ENCODE peak calls at places on chromosome 18, in six cellular contexts. One of them, this sample, is unnamed. For H3K27me3, the result is how much of the 10 kb centered on the place peaks cover.

GRCh38 chr18:35971661-35972196 is 750 bp upstream of the RMP24 start:
- DNase-seq in ovary: no peak
- DNase-seq in heart right ventricle: no peak
- DNase-seq in IMR-90: no peak
- DNase-seq in testis: peak
- DNase-seq in Karpas-422: no peak
- DNase-seq in this sample: no peak

GRCh38 chr18:5197032-5197434 is at the start of gene AKAIN1:
- DNase-seq in ovary: peak
- DNase-seq in heart right ventricle: peak
- DNase-seq in IMR-90: peak
- DNase-seq in testis: peak
- DNase-seq in Karpas-422: no peak
- DNase-seq in this sample: peak

GRCh38 chr18:46310258-46310657 is 206.1 kb downstream of the HAUS1 start:
- DNase-seq in ovary: no peak
- DNase-seq in heart right ventricle: no peak
- DNase-seq in IMR-90: no peak
- DNase-seq in testis: no peak
- DNase-seq in Karpas-422: no peak
- DNase-seq in this sample: no peak

GRCh38 chr18:33751613-33752221 is 173.7 kb downstream of the ASXL3 start:
- DNase-seq in ovary: no peak
- DNase-seq in heart right ventricle: no peak
- DNase-seq in IMR-90: peak
- DNase-seq in testis: no peak
- DNase-seq in Karpas-422: peak
- DNase-seq in this sample: no peak

GRCh38 chr18:63141777-63142176 is 177.8 kb downstream of the BCL2 start:
- DNase-seq in ovary: no peak
- DNase-seq in heart right ventricle: no peak
- DNase-seq in IMR-90: no peak
- DNase-seq in testis: no peak
- DNase-seq in Karpas-422: peak
- DNase-seq in this sample: no peak

GRCh38 chr18:61953641-61954040 is 60.8 kb upstream of the RNF152 start:
- DNase-seq in ovary: no peak
- DNase-seq in heart right ventricle: no peak
- DNase-seq in IMR-90: no peak
- DNase-seq in testis: no peak
- DNase-seq in Karpas-422: no peak
- DNase-seq in this sample: no peak

GRCh38 chr18:48913201-48913600 is 37.6 kb downstream of the SMAD7 start:
- DNase-seq in ovary: no peak
- DNase-seq in heart right ventricle: no peak
- DNase-seq in IMR-90: no peak
- DNase-seq in testis: no peak
- DNase-seq in Karpas-422: peak
- DNase-seq in this sample: peak

GRCh38 chr18:12679183-12679786 is 21.4 kb upstream of the SPIRE1 start:
- DNase-seq in ovary: peak
- DNase-seq in heart right ventricle: peak
- DNase-seq in IMR-90: peak
- DNase-seq in testis: peak
- DNase-seq in Karpas-422: no peak
- DNase-seq in this sample: peak

GRCh38 chr18:55153346-55153745 is 194.1 kb upstream of the CCDC68 start:
- DNase-seq in ovary: no peak
- DNase-seq in heart right ventricle: no peak
- DNase-seq in IMR-90: no peak
- DNase-seq in testis: no peak
- DNase-seq in Karpas-422: no peak
- DNase-seq in this sample: no peak

GRCh38 chr18:43589611-43590151 is 312.4 kb upstream of the SYT4 start:
- DNase-seq in ovary: no peak
- DNase-seq in heart right ventricle: no peak
- DNase-seq in IMR-90: no peak
- DNase-seq in testis: no peak
- DNase-seq in Karpas-422: no peak
- DNase-seq in this sample: no peak

GRCh38 chr18:63438181-63438580 is 15.9 kb upstream of the VPS4B start:
- DNase-seq in ovary: no peak
- DNase-seq in heart right ventricle: no peak
- DNase-seq in IMR-90: no peak
- DNase-seq in testis: no peak
- DNase-seq in Karpas-422: no peak
- DNase-seq in this sample: no peak

GRCh38 chr18:29892960-29893558 is 1149.5 kb downstream of the DSC3 start:
- DNase-seq in ovary: no peak
- DNase-seq in heart right ventricle: no peak
- DNase-seq in IMR-90: no peak
- DNase-seq in testis: no peak
- DNase-seq in Karpas-422: peak
- DNase-seq in this sample: no peak

GRCh38 chr18:42781298-42781815 is 334.1 kb downstream of the RIT2 start:
- DNase-seq in ovary: no peak
- DNase-seq in heart right ventricle: no peak
- DNase-seq in IMR-90: no peak
- DNase-seq in testis: no peak
- DNase-seq in Karpas-422: no peak
- DNase-seq in this sample: no peak

GRCh38 chr18:24657461-24657860 is 197.0 kb downstream of the HRH4 start:
- DNase-seq in ovary: no peak
- DNase-seq in heart right ventricle: peak
- DNase-seq in IMR-90: no peak
- DNase-seq in testis: no peak
- DNase-seq in Karpas-422: no peak
- DNase-seq in this sample: no peak

GRCh38 chr18:38966846-38967245 is 1401.2 kb upstream of the CELF4 start:
- DNase-seq in ovary: no peak
- DNase-seq in heart right ventricle: no peak
- DNase-seq in IMR-90: no peak
- DNase-seq in testis: no peak
- DNase-seq in Karpas-422: no peak
- DNase-seq in this sample: no peak

GRCh38 chr18:74378179-74378682 is 62.6 kb downstream of the C18orf63 start:
- DNase-seq in ovary: no peak
- DNase-seq in heart right ventricle: no peak
- DNase-seq in IMR-90: no peak
- DNase-seq in testis: no peak
- DNase-seq in Karpas-422: no peak
- DNase-seq in this sample: no peak

GRCh38 chr18:73043231-73044000 is 175.6 kb upstream of the NETO1 start:
- DNase-seq in ovary: no peak
- DNase-seq in heart right ventricle: no peak
- DNase-seq in IMR-90: no peak
- DNase-seq in testis: no peak
- DNase-seq in Karpas-422: no peak
- DNase-seq in this sample: no peak

GRCh38 chr18:51659781-51660180 is 462.3 kb upstream of the MEX3C start:
- DNase-seq in ovary: no peak
- DNase-seq in heart right ventricle: no peak
- DNase-seq in IMR-90: no peak
- DNase-seq in testis: no peak
- DNase-seq in Karpas-422: no peak
- DNase-seq in this sample: no peak

GRCh38 chr18:47457614-47458013 is 206.2 kb upstream of the SKOR2 start:
- DNase-seq in ovary: no peak
- DNase-seq in heart right ventricle: no peak
- DNase-seq in IMR-90: no peak
- DNase-seq in testis: no peak
- DNase-seq in Karpas-422: no peak
- DNase-seq in this sample: no peak

GRCh38 chr18:53380063-53380639 is 844.3 kb downstream of the MBD2 start:
- DNase-seq in ovary: no peak
- DNase-seq in heart right ventricle: no peak
- DNase-seq in IMR-90: peak
- DNase-seq in testis: no peak
- DNase-seq in Karpas-422: peak
- DNase-seq in this sample: no peak

GRCh38 chr18:74790451-74790850 is 192.8 kb downstream of the ZNF407 start:
- DNase-seq in ovary: no peak
- DNase-seq in heart right ventricle: no peak
- DNase-seq in IMR-90: no peak
- DNase-seq in testis: no peak
- DNase-seq in Karpas-422: no peak
- DNase-seq in this sample: no peak

GRCh38 chr18:42113529-42114191 is 158.6 kb downstream of the PIK3C3 start:
- DNase-seq in ovary: no peak
- DNase-seq in heart right ventricle: no peak
- DNase-seq in IMR-90: peak
- DNase-seq in testis: no peak
- DNase-seq in Karpas-422: peak
- DNase-seq in this sample: no peak

GRCh38 chr18:1458547-1458946 is 553.9 kb downstream of the ADCYAP1 start:
- DNase-seq in ovary: no peak
- DNase-seq in heart right ventricle: no peak
- DNase-seq in IMR-90: no peak
- DNase-seq in testis: no peak
- DNase-seq in Karpas-422: no peak
- DNase-seq in this sample: no peak

GRCh38 chr18:3784949-3785348 is 335.0 kb downstream of the TGIF1 start:
- DNase-seq in ovary: no peak
- DNase-seq in heart right ventricle: no peak
- DNase-seq in IMR-90: no peak
- DNase-seq in testis: no peak
- DNase-seq in Karpas-422: no peak
- DNase-seq in this sample: no peak

GRCh38 chr18:39660141-39660540 is 2094.5 kb upstream of the CELF4 start:
- DNase-seq in ovary: no peak
- DNase-seq in heart right ventricle: no peak
- DNase-seq in IMR-90: peak
- DNase-seq in testis: no peak
- DNase-seq in Karpas-422: no peak
- DNase-seq in this sample: no peak

GRCh38 chr18:28365406-28365805 is 188.5 kb upstream of the CDH2 start:
- DNase-seq in ovary: no peak
- DNase-seq in heart right ventricle: no peak
- DNase-seq in IMR-90: peak
- DNase-seq in testis: no peak
- DNase-seq in Karpas-422: no peak
- DNase-seq in this sample: no peak

GRCh38 chr18:79599503-79599931 is 80.1 kb upstream of the CTDP1 start:
- DNase-seq in ovary: peak
- DNase-seq in heart right ventricle: no peak
- DNase-seq in IMR-90: peak
- DNase-seq in testis: no peak
- DNase-seq in Karpas-422: no peak
- DNase-seq in this sample: no peak

DNA sequence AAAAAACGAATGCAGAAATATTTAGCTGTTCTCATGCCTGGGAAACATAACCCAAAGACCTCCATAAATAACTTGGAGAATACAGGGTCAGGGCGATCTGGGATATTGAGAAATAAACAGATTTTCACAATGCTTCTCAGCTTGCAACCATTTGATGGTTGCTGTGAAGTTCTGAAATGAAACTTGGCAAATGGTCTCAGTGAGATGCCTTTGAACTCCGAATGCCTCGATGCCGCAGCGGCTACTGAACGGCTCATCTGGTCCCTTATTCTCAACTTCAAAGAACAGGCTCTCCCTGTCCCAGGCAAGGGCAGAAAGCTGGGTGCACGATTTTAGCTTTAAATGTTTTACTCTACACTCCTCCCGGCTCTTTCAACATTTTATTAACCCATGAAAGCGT is 78.1 kb downstream of the ZNF516 start:
- DNase-seq in ovary: peak
- DNase-seq in heart right ventricle: no peak
- DNase-seq in IMR-90: peak
- DNase-seq in testis: no peak
- DNase-seq in Karpas-422: no peak
- DNase-seq in this sample: peak
- H3K27me3 ChIP-seq in ovary: under half
- H3K27me3 ChIP-seq in heart right ventricle: under half
- H3K27me3 ChIP-seq in IMR-90: under half
- H3K27me3 ChIP-seq in testis: under half
- H3K27me3 ChIP-seq in Karpas-422: under half
- H3K27me3 ChIP-seq in this sample: under half

GRCh38 chr18:21241224-21242131 is 554 bp upstream of the GREB1L start:
- DNase-seq in ovary: peak
- DNase-seq in heart right ventricle: peak
- DNase-seq in IMR-90: no peak
- DNase-seq in testis: peak
- DNase-seq in Karpas-422: no peak
- DNase-seq in this sample: peak
- H3K27me3 ChIP-seq in ovary: under half
- H3K27me3 ChIP-seq in heart right ventricle: under half
- H3K27me3 ChIP-seq in IMR-90: under half
- H3K27me3 ChIP-seq in testis: under half
- H3K27me3 ChIP-seq in Karpas-422: under half
- H3K27me3 ChIP-seq in this sample: under half

GRCh38 chr18:49921278-49922037 is 108.1 kb upstream of the ACAA2 start:
- DNase-seq in ovary: no peak
- DNase-seq in heart right ventricle: no peak
- DNase-seq in IMR-90: no peak
- DNase-seq in testis: no peak
- DNase-seq in Karpas-422: no peak
- DNase-seq in this sample: no peak

GRCh38 chr18:49924293-49924983 is 111.1 kb upstream of the ACAA2 start:
- DNase-seq in ovary: no peak
- DNase-seq in heart right ventricle: no peak
- DNase-seq in IMR-90: no peak
- DNase-seq in testis: no peak
- DNase-seq in Karpas-422: no peak
- DNase-seq in this sample: no peak

GRCh38 chr18:49920731-49921130 is 107.4 kb upstream of the ACAA2 start:
- DNase-seq in ovary: no peak
- DNase-seq in heart right ventricle: no peak
- DNase-seq in IMR-90: no peak
- DNase-seq in testis: no peak
- DNase-seq in Karpas-422: no peak
- DNase-seq in this sample: no peak

GRCh38 chr18:49926076-49926745 is 112.9 kb upstream of the ACAA2 start:
- DNase-seq in ovary: no peak
- DNase-seq in heart right ventricle: no peak
- DNase-seq in IMR-90: no peak
- DNase-seq in testis: no peak
- DNase-seq in Karpas-422: no peak
- DNase-seq in this sample: no peak

GRCh38 chr18:49922228-49922627 is 108.9 kb upstream of the ACAA2 start:
- DNase-seq in ovary: no peak
- DNase-seq in heart right ventricle: no peak
- DNase-seq in IMR-90: no peak
- DNase-seq in testis: no peak
- DNase-seq in Karpas-422: no peak
- DNase-seq in this sample: no peak
- H3K27me3 ChIP-seq in ovary: under half
- H3K27me3 ChIP-seq in heart right ventricle: under half
- H3K27me3 ChIP-seq in IMR-90: under half
- H3K27me3 ChIP-seq in testis: under half
- H3K27me3 ChIP-seq in Karpas-422: under half
- H3K27me3 ChIP-seq in this sample: under half

DNA sequence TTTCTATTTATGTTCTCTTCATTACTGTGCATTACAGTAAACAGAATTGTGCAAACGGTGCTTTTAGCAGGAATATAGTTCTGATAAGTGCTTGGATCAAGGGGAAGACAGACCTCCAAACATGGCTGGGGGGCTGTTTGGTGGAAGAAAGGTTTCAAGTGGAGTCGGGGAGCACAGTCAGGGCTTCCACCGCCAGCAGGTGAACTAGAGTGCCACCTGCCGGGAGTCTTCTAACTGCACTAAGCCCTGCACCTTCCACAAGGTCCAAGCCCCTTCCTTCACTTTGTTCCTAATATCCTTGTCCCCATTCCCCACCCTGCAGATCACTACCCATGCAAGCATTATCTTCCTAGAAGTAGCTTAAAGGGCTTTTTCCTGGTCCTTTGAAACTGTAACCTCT is 11.1 kb downstream of the ONECUT2 start:
- DNase-seq in ovary: no peak
- DNase-seq in heart right ventricle: no peak
- DNase-seq in IMR-90: peak
- DNase-seq in testis: peak
- DNase-seq in Karpas-422: peak
- DNase-seq in this sample: peak
- H3K27me3 ChIP-seq in ovary: under half
- H3K27me3 ChIP-seq in heart right ventricle: half or more
- H3K27me3 ChIP-seq in IMR-90: under half
- H3K27me3 ChIP-seq in testis: under half
- H3K27me3 ChIP-seq in Karpas-422: under half
- H3K27me3 ChIP-seq in this sample: under half